ENCODE peak calls at places on chromosomes 11 and 22, in four cellular contexts. One of them, this sample, is unnamed.

GRCh38 chr11:398826-399225 is 4.8 kb downstream of the PKP3 start:
- DNase-seq in astrocyte of the cerebellum: no peak
- DNase-seq in left ventricle myocardium inferior: no peak
- DNase-seq in GM23338: no peak
- DNase-seq in this sample: no peak

GRCh38 chr22:27108425-27109114 is 451.2 kb downstream of the MIAT start:
- DNase-seq in astrocyte of the cerebellum: no peak
- DNase-seq in left ventricle myocardium inferior: no peak
- DNase-seq in GM23338: no peak
- DNase-seq in this sample: no peak

GRCh38 chr11:76667856-76668255 is 2.7 kb downstream of the LRRC32 start:
- DNase-seq in astrocyte of the cerebellum: no peak
- DNase-seq in left ventricle myocardium inferior: no peak
- DNase-seq in GM23338: no peak
- DNase-seq in this sample: no peak

GRCh38 chr11:60880635-60881282 is 13.4 kb downstream of the ZP1 start:
- DNase-seq in astrocyte of the cerebellum: no peak
- DNase-seq in left ventricle myocardium inferior: no peak
- DNase-seq in GM23338: no peak
- DNase-seq in this sample: no peak

GRCh38 chr22:48635825-48636224 is 1191.8 kb downstream of the BRD1 start:
- DNase-seq in astrocyte of the cerebellum: no peak
- DNase-seq in left ventricle myocardium inferior: no peak
- DNase-seq in GM23338: no peak
- DNase-seq in this sample: no peak

GRCh38 chr11:126510621-126511370 is 155.3 kb downstream of the ST3GAL4 start:
- DNase-seq in astrocyte of the cerebellum: peak
- DNase-seq in left ventricle myocardium inferior: no peak
- DNase-seq in GM23338: no peak
- DNase-seq in this sample: no peak

GRCh38 chr11:86800076-86800955 is at the start of gene PRSS23:
- DNase-seq in astrocyte of the cerebellum: no peak
- DNase-seq in left ventricle myocardium inferior: peak
- DNase-seq in GM23338: peak
- DNase-seq in this sample: peak

GRCh38 chr11:64319421-64319761 is 1.5 kb downstream of the PRDX5 start:
- DNase-seq in astrocyte of the cerebellum: no peak
- DNase-seq in left ventricle myocardium inferior: no peak
- DNase-seq in GM23338: no peak
- DNase-seq in this sample: no peak

GRCh38 chr11:352456-353180 is 16.7 kb upstream of the B4GALNT4 start:
- DNase-seq in astrocyte of the cerebellum: no peak
- DNase-seq in left ventricle myocardium inferior: no peak
- DNase-seq in GM23338: no peak
- DNase-seq in this sample: no peak

GRCh38 chr11:129881570-129882170 is 13.7 kb downstream of the NFRKB start:
- DNase-seq in astrocyte of the cerebellum: no peak
- DNase-seq in left ventricle myocardium inferior: no peak
- DNase-seq in GM23338: peak
- DNase-seq in this sample: peak

GRCh38 chr11:60985991-60986915 is 14.8 kb downstream of the CD6 start:
- DNase-seq in astrocyte of the cerebellum: no peak
- DNase-seq in left ventricle myocardium inferior: no peak
- DNase-seq in GM23338: no peak
- DNase-seq in this sample: no peak

GRCh38 chr11:122852071-122852831 is 14.0 kb downstream of the CRTAM start:
- DNase-seq in astrocyte of the cerebellum: no peak
- DNase-seq in left ventricle myocardium inferior: no peak
- DNase-seq in GM23338: no peak
- DNase-seq in this sample: no peak

GRCh38 chr22:43154887-43155536 is 3.7 kb downstream of the TSPO start:
- DNase-seq in astrocyte of the cerebellum: no peak
- DNase-seq in left ventricle myocardium inferior: no peak
- DNase-seq in GM23338: no peak
- DNase-seq in this sample: no peak

GRCh38 chr22:46067159-46068111 is 82.9 kb upstream of the PPARA start:
- DNase-seq in astrocyte of the cerebellum: no peak
- DNase-seq in left ventricle myocardium inferior: peak
- DNase-seq in GM23338: no peak
- DNase-seq in this sample: no peak

GRCh38 chr11:91527380-91528030 is 697.1 kb upstream of the FAT3 start:
- DNase-seq in astrocyte of the cerebellum: no peak
- DNase-seq in left ventricle myocardium inferior: no peak
- DNase-seq in GM23338: peak
- DNase-seq in this sample: no peak
- TF ChIP-seq CTCF in astrocyte of the cerebellum: no peak
- TF ChIP-seq CTCF in left ventricle myocardium inferior: no peak
- TF ChIP-seq CTCF in GM23338: peak
- TF ChIP-seq CTCF in this sample: no peak

DNA sequence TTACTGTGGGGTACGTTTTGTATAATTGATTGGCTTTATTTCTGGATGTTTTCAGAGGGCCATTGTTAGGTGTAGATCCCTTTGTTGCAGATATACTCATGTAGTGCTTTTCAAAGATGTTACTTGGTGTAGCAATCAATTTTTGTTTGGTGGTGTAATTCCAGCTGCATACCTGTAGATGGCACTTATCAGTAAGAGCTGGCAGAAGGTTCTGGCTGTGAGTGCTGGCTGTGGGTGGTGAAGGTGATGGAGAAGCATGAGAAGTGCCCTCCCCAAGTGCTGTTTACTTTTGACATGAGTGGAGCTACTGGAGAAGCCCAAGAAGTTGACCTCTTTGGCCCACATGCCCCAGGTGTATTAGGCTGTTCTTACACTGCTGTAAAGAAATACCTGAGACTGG is 1074.9 kb downstream of the FAM181B start:
- DNase-seq in astrocyte of the cerebellum: no peak
- DNase-seq in left ventricle myocardium inferior: no peak
- DNase-seq in GM23338: peak
- DNase-seq in this sample: no peak
- TF ChIP-seq CTCF in astrocyte of the cerebellum: peak
- TF ChIP-seq CTCF in left ventricle myocardium inferior: no peak
- TF ChIP-seq CTCF in GM23338: peak
- TF ChIP-seq CTCF in this sample: peak

GRCh38 chr11:114762437-114762836 is 84.1 kb downstream of the NXPE2 start:
- DNase-seq in astrocyte of the cerebellum: peak
- DNase-seq in left ventricle myocardium inferior: peak
- DNase-seq in GM23338: peak
- DNase-seq in this sample: peak
- TF ChIP-seq CTCF in astrocyte of the cerebellum: peak
- TF ChIP-seq CTCF in left ventricle myocardium inferior: peak
- TF ChIP-seq CTCF in GM23338: peak
- TF ChIP-seq CTCF in this sample: peak

GRCh38 chr22:29994027-29994715 is 86.1 kb upstream of the HORMAD2 start:
- DNase-seq in astrocyte of the cerebellum: peak
- DNase-seq in left ventricle myocardium inferior: no peak
- DNase-seq in GM23338: no peak
- DNase-seq in this sample: no peak
- TF ChIP-seq CTCF in astrocyte of the cerebellum: no peak
- TF ChIP-seq CTCF in left ventricle myocardium inferior: no peak
- TF ChIP-seq CTCF in GM23338: no peak
- TF ChIP-seq CTCF in this sample: no peak

This sample was measured in progenitor cell of endocrine pancreas.